ENCODE peak calls at places on chromosomes 4 and X, in four cellular contexts. N, X, U and K are unnamed samples.

GRCh38 chrX:41384041-41384705 is 50.2 kb downstream of the DDX3X start:
- DNase-seq in N (peak; percentile 72), X (peak; percentile 74), U (peak; percentile 88), K (peak; percentile 79)

GRCh38 chrX:25158635-25159034 is 142.9 kb upstream of the ARX start:
- DNase-seq in N (no peak), X (peak; percentile 55), U (no peak), K (peak; percentile 2)

GRCh38 chr4:118883861-118884260 is 4.8 kb upstream of the SYNPO2 start:
- DNase-seq in N (peak; percentile 4), X (no peak), U (no peak), K (no peak)

GRCh38 chr4:24805036-24805435 is 9.7 kb downstream of the SOD3 start:
- DNase-seq in N (no peak), X (no peak), U (no peak), K (no peak)

GRCh38 chr4:16079046-16079445 is 4.8 kb downstream of the PROM1 start:
- DNase-seq in N (no peak), X (peak; percentile 26), U (no peak), K (no peak)

GRCh38 chr4:76377922-76378321 is 43.0 kb downstream of the CCDC158 start:
- DNase-seq in N (peak; percentile 36), X (peak; percentile 58), U (peak; percentile 62), K (peak; percentile 64)

GRCh38 chr4:39348371-39349265 is 17.5 kb downstream of the RFC1 start:
- DNase-seq in N (peak; percentile 32), X (peak; percentile 63), U (no peak), K (peak; percentile 72)

GRCh38 chr4:77826280-77826679 is 7.1 kb upstream of the CNOT6L start:
- DNase-seq in N (no peak), X (no peak), U (no peak), K (no peak)

GRCh38 chr4:41418444-41418843 is 119.5 kb upstream of the LIMCH1 start:
- DNase-seq in N (peak; percentile 24), X (peak; percentile 92), U (no peak), K (peak; percentile 92)

GRCh38 chr4:185209031-185209851 is at the start of gene SNX25:
- DNase-seq in N (peak; percentile 80), X (peak; percentile 54), U (peak; percentile 95), K (peak; percentile 65)

GRCh38 chr4:81032805-81033684 is 2.5 kb downstream of the BMP3 start:
- DNase-seq in N (peak; percentile 77), X (no peak), U (no peak), K (no peak)

GRCh38 chr4:78320353-78320935 is 231.1 kb upstream of the ANXA3 start:
- DNase-seq in N (no peak), X (peak; percentile 65), U (no peak), K (no peak)

GRCh38 chr4:132502096-132502552 is 647.0 kb upstream of the PCDH10 start:
- DNase-seq in N (peak; percentile 6), X (no peak), U (no peak), K (no peak)

GRCh38 chr4:139841464-139842195 is 176.0 kb downstream of the MGST2 start:
- DNase-seq in N (no peak), X (no peak), U (no peak), K (no peak)

GRCh38 chrX:12042615-12043014 is 95.7 kb upstream of the FRMPD4 start:
- DNase-seq in N (no peak), X (no peak), U (no peak), K (no peak)

GRCh38 chr4:66766557-66766956 is 778.7 kb downstream of the CENPC start:
- DNase-seq in N (no peak), X (no peak), U (no peak), K (no peak)

GRCh38 chrX:9357500-9358139 is 107.2 kb upstream of the TBL1X start:
- DNase-seq in N (no peak), X (no peak), U (no peak), K (no peak)

GRCh38 chr4:112251044-112251632 is 19.6 kb downstream of the AP1AR start:
- DNase-seq in N (no peak), X (no peak), U (no peak), K (no peak)

GRCh38 chrX:17595456-17596035 is 141.7 kb upstream of the SCML1 start:
- DNase-seq in N (peak; percentile 85), X (peak; percentile 88), U (no peak), K (peak; percentile 52)

GRCh38 chr4:20433101-20433705 is 181.5 kb downstream of the SLIT2 start:
- DNase-seq in N (no peak), X (no peak), U (no peak), K (peak; percentile 11)

GRCh38 chr4:2248044-2248780 is 6.3 kb upstream of the HAUS3 start:
- DNase-seq in N (no peak), X (no peak), U (no peak), K (no peak)

GRCh38 chr4:163816494-163816893 is 322.0 kb downstream of the TMA16 start:
- DNase-seq in N (no peak), X (no peak), U (no peak), K (no peak)

GRCh38 chr4:55512077-55512476 is 34.6 kb downstream of the CLOCK start:
- DNase-seq in N (no peak), X (no peak), U (no peak), K (no peak)

GRCh38 chr4:101014417-101014816 is 332.9 kb downstream of the PPP3CA start:
- DNase-seq in N (no peak), X (no peak), U (no peak), K (no peak)

GRCh38 chr4:175246941-175247340 is 328.8 kb downstream of the ADAM29 start:
- DNase-seq in N (peak; percentile 13), X (peak; percentile 54), U (no peak), K (peak; percentile 63)

GRCh38 chr4:18405054-18405453 is 383.5 kb upstream of the LCORL start:
- DNase-seq in N (no peak), X (no peak), U (no peak), K (no peak)

GRCh38 chr4:72701987-72702819 is 133.2 kb upstream of the ADAMTS3 start:
- DNase-seq in N (peak; percentile 80), X (peak; percentile 36), U (no peak), K (peak; percentile 65)

GRCh38 chr4:153260553-153261306 is 56.5 kb downstream of the TRIM2 start:
- DNase-seq in N (no peak), X (no peak), U (no peak), K (peak; percentile 39)

GRCh38 chr4:27003602-27004238 is 143.1 kb downstream of the STIM2 start:
- DNase-seq in N (peak; percentile 37), X (peak; percentile 62), U (no peak), K (peak; percentile 74)

GRCh38 chr4:114694770-114695169 is 96.2 kb downstream of the UGT8 start:
- DNase-seq in N (peak; percentile 59), X (peak; percentile 3), U (no peak), K (peak; percentile 23)

GRCh38 chrX:39439910-39440733 is 638.9 kb downstream of the MID1IP1 start:
- DNase-seq in N (no peak), X (no peak), U (no peak), K (no peak)

GRCh38 chrX:29012867-29013266 is 425.6 kb downstream of the IL1RAPL1 start:
- DNase-seq in N (no peak), X (no peak), U (no peak), K (no peak)

GRCh38 chrX:116756960-116757359 is 294.2 kb upstream of the CT83 start:
- DNase-seq in N (no peak), X (no peak), U (no peak), K (no peak)

GRCh38 chrX:76183289-76184057 is 10.6 kb downstream of the PBDC1 start:
- DNase-seq in N (peak; percentile 6), X (peak; percentile 56), U (no peak), K (peak; percentile 65)

GRCh38 chr4:170047774-170048354 is 21.7 kb upstream of the MFAP3L start:
- DNase-seq in N (peak; percentile 65), X (peak; percentile 26), U (no peak), K (peak; percentile 83)
- H3K4me1 ChIP-seq in N (no peaks in the 10 kb centered on the region), X (no peaks in the 10 kb centered on the region), U (no peaks in the 10 kb centered on the region), K (no peaks in the 10 kb centered on the region)

DNA sequence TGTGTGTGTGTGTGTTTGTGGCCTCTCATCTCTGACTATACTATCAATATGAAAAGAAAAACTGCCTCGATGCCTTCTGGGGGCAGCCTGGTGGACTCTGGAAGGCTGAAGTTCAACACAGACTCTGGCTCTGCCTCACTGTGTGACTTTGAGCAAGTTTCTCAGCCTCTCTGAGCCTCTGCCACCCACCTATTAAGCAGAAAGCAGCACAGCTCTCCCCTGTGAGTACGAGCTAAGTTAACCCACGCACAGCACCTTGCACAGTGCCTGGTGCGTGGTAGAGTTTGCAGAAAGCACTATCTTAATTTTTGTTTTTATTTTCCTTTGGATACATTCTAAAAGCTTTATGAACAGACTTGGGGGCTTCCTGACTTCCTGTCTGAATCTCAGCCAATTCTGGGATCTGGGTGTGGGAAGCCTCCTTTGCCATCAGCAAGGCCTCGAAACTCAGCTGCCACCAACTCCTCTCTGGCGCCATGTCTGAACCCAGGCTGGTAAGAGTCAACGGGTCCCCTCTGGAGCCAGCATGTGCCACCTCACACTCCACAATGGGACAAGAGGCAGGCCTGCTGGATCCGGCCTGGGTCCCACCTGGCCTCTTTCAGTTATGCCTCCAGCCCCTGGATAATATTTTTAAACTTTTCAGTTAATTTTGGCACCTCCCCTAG is 57.3 kb downstream of the JAKMIP1 start:
- DNase-seq in N (no peak), X (no peak), U (peak; percentile 28), K (no peak)
- H3K27ac ChIP-seq in N (no peak overlapping the region), X (no peak overlapping the region), U (no peak overlapping the region), K (no peak overlapping the region)

GRCh38 chr4:103306870-103307345 is 108.8 kb upstream of the CENPE start:
- DNase-seq in N (peak; percentile 3), X (no peak), U (no peak), K (no peak)

GRCh38 chr4:103305355-103305754 is 107.2 kb upstream of the CENPE start:
- DNase-seq in N (no peak), X (no peak), U (no peak), K (no peak)

GRCh38 chr4:103303011-103303410 is 104.9 kb upstream of the CENPE start:
- DNase-seq in N (peak; percentile 22), X (no peak), U (no peak), K (no peak)

GRCh38 chr4:103307479-103308042 is 109.4 kb upstream of the CENPE start:
- DNase-seq in N (no peak), X (no peak), U (no peak), K (no peak)
- H3K4me1 ChIP-seq in N (no peaks in the 10 kb centered on the region), X (no peaks in the 10 kb centered on the region), U (peaks cover 3% of the 10 kb centered on the region), K (no peaks in the 10 kb centered on the region)

GRCh38 chrX:134544189-134544588 is 84.2 kb downstream of the HPRT1 start:
- DNase-seq in N (no peak), X (no peak), U (no peak), K (no peak)
- H3K27ac ChIP-seq in N (no peak overlapping the region), X (no peak overlapping the region), U (no peak overlapping the region), K (no peak overlapping the region)